ENCODE peak calls at places on chromosomes 16 and 17, in five cellular contexts. One of them, this sample, is unnamed.

GRCh38 chr17:47898246-47898645 is 2.2 kb downstream of the SP2 start:
- ATAC-seq in Panc1: no peak
- ATAC-seq in GM23338: no peak
- ATAC-seq in GM12878: no peak
- ATAC-seq in HepG2: no peak
- ATAC-seq in this sample: no peak

GRCh38 chr16:29114476-29115012 is 129.7 kb downstream of the LAT start:
- ATAC-seq in Panc1: no peak
- ATAC-seq in GM23338: no peak
- ATAC-seq in GM12878: no peak
- ATAC-seq in HepG2: peak
- ATAC-seq in this sample: no peak

GRCh38 chr17:4332296-4332970 is 34.0 kb downstream of the UBE2G1 start:
- ATAC-seq in Panc1: peak
- ATAC-seq in GM23338: peak
- ATAC-seq in GM12878: peak
- ATAC-seq in HepG2: peak
- ATAC-seq in this sample: no peak

GRCh38 chr16:20879175-20880053 is 20.7 kb downstream of the DCUN1D3 start:
- ATAC-seq in Panc1: no peak
- ATAC-seq in GM23338: no peak
- ATAC-seq in GM12878: peak
- ATAC-seq in HepG2: peak
- ATAC-seq in this sample: no peak

GRCh38 chr17:18950944-18951905 is 740 bp upstream of the SLC5A10 start:
- ATAC-seq in Panc1: no peak
- ATAC-seq in GM23338: no peak
- ATAC-seq in GM12878: no peak
- ATAC-seq in HepG2: peak
- ATAC-seq in this sample: no peak

GRCh38 chr17:77995146-77995852 is 36.8 kb downstream of the TNRC6C start:
- ATAC-seq in Panc1: no peak
- ATAC-seq in GM23338: peak
- ATAC-seq in GM12878: no peak
- ATAC-seq in HepG2: no peak
- ATAC-seq in this sample: peak

GRCh38 chr17:63390090-63390489 is 56.0 kb downstream of the CYB561 start:
- ATAC-seq in Panc1: no peak
- ATAC-seq in GM23338: no peak
- ATAC-seq in GM12878: peak
- ATAC-seq in HepG2: no peak
- ATAC-seq in this sample: no peak

GRCh38 chr17:19386974-19387920 is at the start of gene MFAP4:
- ATAC-seq in Panc1: peak
- ATAC-seq in GM23338: peak
- ATAC-seq in GM12878: no peak
- ATAC-seq in HepG2: peak
- ATAC-seq in this sample: peak

GRCh38 chr17:41784207-41784744 is 2.2 kb downstream of the JUP start:
- ATAC-seq in Panc1: no peak
- ATAC-seq in GM23338: peak
- ATAC-seq in GM12878: peak
- ATAC-seq in HepG2: no peak
- ATAC-seq in this sample: no peak

GRCh38 chr17:46895171-46895570 is 27.8 kb upstream of the GOSR2 start:
- ATAC-seq in Panc1: no peak
- ATAC-seq in GM23338: no peak
- ATAC-seq in GM12878: no peak
- ATAC-seq in HepG2: no peak
- ATAC-seq in this sample: no peak

GRCh38 chr17:76501018-76501826 is at the start of gene RHBDF2:
- ATAC-seq in Panc1: peak
- ATAC-seq in GM23338: peak
- ATAC-seq in GM12878: peak
- ATAC-seq in HepG2: peak
- ATAC-seq in this sample: peak

GRCh38 chr17:1769826-1770477 is 8.1 kb downstream of the SERPINF1 start:
- ATAC-seq in Panc1: peak
- ATAC-seq in GM23338: peak
- ATAC-seq in GM12878: no peak
- ATAC-seq in HepG2: peak
- ATAC-seq in this sample: no peak

GRCh38 chr17:75059369-75060345 is 12.6 kb downstream of the KCTD2 start:
- ATAC-seq in Panc1: peak
- ATAC-seq in GM23338: peak
- ATAC-seq in GM12878: no peak
- ATAC-seq in HepG2: peak
- ATAC-seq in this sample: peak

GRCh38 chr16:87342978-87343752 is 26.0 kb upstream of the C16orf95 start:
- ATAC-seq in Panc1: no peak
- ATAC-seq in GM23338: no peak
- ATAC-seq in GM12878: no peak
- ATAC-seq in HepG2: peak
- ATAC-seq in this sample: no peak

GRCh38 chr17:65564793-65565192 is 3.3 kb upstream of the AXIN2 start:
- ATAC-seq in Panc1: no peak
- ATAC-seq in GM23338: no peak
- ATAC-seq in GM12878: no peak
- ATAC-seq in HepG2: peak
- ATAC-seq in this sample: no peak

GRCh38 chr16:88723911-88724310 is 17.6 kb downstream of the CTU2 start:
- ATAC-seq in Panc1: no peak
- ATAC-seq in GM23338: no peak
- ATAC-seq in GM12878: no peak
- ATAC-seq in HepG2: no peak
- ATAC-seq in this sample: no peak
- H3K27ac ChIP-seq in Panc1: no peak
- H3K27ac ChIP-seq in GM23338: no peak
- H3K27ac ChIP-seq in GM12878: no peak
- H3K27ac ChIP-seq in HepG2: no peak
- H3K27ac ChIP-seq in this sample: no peak

GRCh38 chr17:16086957-16087356 is 87.3 kb downstream of the TTC19 start:
- ATAC-seq in Panc1: no peak
- ATAC-seq in GM23338: no peak
- ATAC-seq in GM12878: no peak
- ATAC-seq in HepG2: no peak
- ATAC-seq in this sample: no peak
- TF ChIP-seq POLR2AphosphoS5 in Panc1: no peak
- TF ChIP-seq POLR2AphosphoS5 in GM23338: no peak
- TF ChIP-seq POLR2AphosphoS5 in GM12878: no peak
- TF ChIP-seq POLR2AphosphoS5 in HepG2: no peak
- TF ChIP-seq POLR2AphosphoS5 in this sample: no peak

GRCh38 chr17:50165867-50166517 is at the start of gene SGCA:
- ATAC-seq in Panc1: no peak
- ATAC-seq in GM23338: no peak
- ATAC-seq in GM12878: no peak
- ATAC-seq in HepG2: no peak
- ATAC-seq in this sample: peak
- H3K27ac ChIP-seq in Panc1: no peak
- H3K27ac ChIP-seq in GM23338: no peak
- H3K27ac ChIP-seq in GM12878: no peak
- H3K27ac ChIP-seq in HepG2: no peak
- H3K27ac ChIP-seq in this sample: peak

DNA sequence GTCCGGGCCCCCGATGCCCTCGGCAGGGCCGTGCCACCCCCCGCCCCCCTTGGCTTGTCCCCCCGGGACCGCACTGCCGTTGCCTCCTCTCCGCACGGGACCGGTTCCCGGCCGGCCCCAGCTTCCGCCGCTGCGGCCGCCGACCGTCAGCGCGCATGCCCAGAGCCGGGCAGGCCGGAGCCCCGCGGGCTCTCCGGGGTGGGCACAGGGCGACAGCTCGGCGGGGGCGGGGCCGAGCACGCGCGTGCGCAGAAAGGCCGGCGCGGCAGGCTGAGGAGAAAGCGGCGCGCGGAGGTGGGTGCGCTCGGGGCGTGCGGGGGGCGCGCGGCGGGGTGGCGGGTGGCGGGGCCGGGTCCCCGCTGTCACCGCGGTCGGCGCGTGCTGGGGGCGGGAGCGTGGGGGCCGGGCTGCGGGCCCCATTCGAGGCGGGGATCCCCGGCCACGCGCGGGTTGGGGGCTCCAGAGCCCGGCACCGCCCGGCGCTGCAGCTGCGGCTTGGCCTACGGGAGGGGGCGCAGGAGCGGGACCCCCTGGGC is at the start of gene TBC1D24:
- ATAC-seq in Panc1: peak
- ATAC-seq in GM23338: peak
- ATAC-seq in GM12878: peak
- ATAC-seq in HepG2: peak
- ATAC-seq in this sample: peak
- TF ChIP-seq POLR2AphosphoS5 in Panc1: peak
- TF ChIP-seq POLR2AphosphoS5 in GM23338: peak
- TF ChIP-seq POLR2AphosphoS5 in GM12878: no peak
- TF ChIP-seq POLR2AphosphoS5 in HepG2: no peak
- TF ChIP-seq POLR2AphosphoS5 in this sample: peak

GRCh38 chr17:17433260-17433659 is 43.5 kb upstream of the MED9 start:
- ATAC-seq in Panc1: no peak
- ATAC-seq in GM23338: no peak
- ATAC-seq in GM12878: no peak
- ATAC-seq in HepG2: peak
- ATAC-seq in this sample: no peak
- H3K27ac ChIP-seq in Panc1: no peak
- H3K27ac ChIP-seq in GM23338: no peak
- H3K27ac ChIP-seq in GM12878: no peak
- H3K27ac ChIP-seq in HepG2: no peak
- H3K27ac ChIP-seq in this sample: no peak

GRCh38 chr17:7380855-7381683 is at the start of gene TNK1:
- ATAC-seq in Panc1: peak
- ATAC-seq in GM23338: peak
- ATAC-seq in GM12878: no peak
- ATAC-seq in HepG2: peak
- ATAC-seq in this sample: peak
- TF ChIP-seq POLR2AphosphoS5 in Panc1: no peak
- TF ChIP-seq POLR2AphosphoS5 in GM23338: peak
- TF ChIP-seq POLR2AphosphoS5 in GM12878: no peak
- TF ChIP-seq POLR2AphosphoS5 in HepG2: peak
- TF ChIP-seq POLR2AphosphoS5 in this sample: peak

This sample was measured in gastroesophageal sphincter.